ENCODE peak calls at places on chromosomes 7 and 10, in nine cellular contexts. T is left lung; J is naive B cell; U is stimulated activated memory B cell treated with anti-CD40 and anti-IgM and Interleukin-4, amounts not matched to agents 10 μg/mL and 1 μg/mL and 100 μg/mL, for 72 hours; W is A549; V is foreskin keratinocyte; C is natural killer cell; D is activated CD8-positive, alpha-beta memory T cell treated with anti-CD3 and anti-CD28 coated beads, Interleukin-2, amount 10 ng/mL, durations not matched to agents 7 days and 5 days; R is memory B cell. K is an unnamed sample.

GRCh38 chr7:44231088-44231487 is 30.3 kb downstream of the YKT6 start:
- ATAC-seq in T (no peak), J (no peak), U (no peak), W (peak), V (no peak), C (no peak), D (no peak), R (no peak), K (no peak)

GRCh38 chr7:19284136-19284535 is 138.9 kb upstream of the FERD3L start:
- ATAC-seq in T (no peak), J (no peak), U (no peak), W (no peak), V (no peak), C (no peak), D (no peak), R (no peak), K (no peak)

GRCh38 chr10:88826390-88826789 is 23.9 kb downstream of the LIPM start:
- ATAC-seq in T (no peak), J (no peak), U (no peak), W (no peak), V (no peak), C (no peak), D (no peak), R (no peak), K (no peak)

GRCh38 chr10:107978455-107978854 is 813.9 kb upstream of the SORCS1 start:
- ATAC-seq in T (no peak), J (no peak), U (no peak), W (no peak), V (no peak), C (no peak), D (no peak), R (no peak), K (no peak)

GRCh38 chr7:127920787-127921438 is 110.3 kb downstream of the LRRC4 start:
- ATAC-seq in T (peak), J (no peak), U (no peak), W (peak), V (no peak), C (no peak), D (no peak), R (no peak), K (peak)

GRCh38 chr10:111515264-111515663 is 438.4 kb downstream of the ADRA2A start:
- ATAC-seq in T (no peak), J (no peak), U (no peak), W (no peak), V (no peak), C (no peak), D (no peak), R (no peak), K (no peak)

GRCh38 chr10:106857213-106857612 is 307.3 kb downstream of the SORCS1 start:
- ATAC-seq in T (no peak), J (no peak), U (no peak), W (no peak), V (no peak), C (no peak), D (no peak), R (no peak), K (no peak)

GRCh38 chr10:71337219-71337625 is 18.2 kb downstream of the SLC29A3 start:
- ATAC-seq in T (no peak), J (no peak), U (no peak), W (no peak), V (no peak), C (no peak), D (no peak), R (no peak), K (no peak)

GRCh38 chr7:4650471-4651047 is 31.5 kb upstream of the FOXK1 start:
- ATAC-seq in T (no peak), J (no peak), U (no peak), W (no peak), V (no peak), C (no peak), D (no peak), R (no peak), K (no peak)

GRCh38 chr10:62492012-62492869 is 118.1 kb downstream of the ZNF365 start:
- ATAC-seq in T (peak), J (peak), U (no peak), W (peak), V (peak), C (no peak), D (no peak), R (peak), K (no peak)

GRCh38 chr10:68655620-68656126 is 65.4 kb upstream of the CCAR1 start:
- ATAC-seq in T (no peak), J (no peak), U (no peak), W (no peak), V (no peak), C (no peak), D (no peak), R (no peak), K (no peak)

GRCh38 chr10:101780818-101781654 is 2.2 kb downstream of the NPM3 start:
- ATAC-seq in T (peak), J (peak), U (peak), W (peak), V (peak), C (peak), D (peak), R (peak), K (peak)

GRCh38 chr7:121029302-121029701 is 40.8 kb downstream of the CPED1 start:
- ATAC-seq in T (no peak), J (no peak), U (no peak), W (no peak), V (no peak), C (no peak), D (no peak), R (no peak), K (no peak)

K was measured in activated T-helper 17 cell treated with anti-CD3 and anti-CD28 coated beads, Interleukin-2, amount 50 U/mL, for 72 hours.